ENCODE peak calls at places on chromosomes 3 and 15, in four cellular contexts. X, F, Q and L are unnamed samples.
A peak's percentile ranks its signal among the peaks of the same experiment; 100 is the strongest.

GRCh38 chr15:55357774-55358173 is 38.8 kb downstream of the PIGB start:
- DNase-seq in Q (no peak), X (no peak), F (no peak), L (peak; percentile 6)

GRCh38 chr3:20141841-20142240 is 44.2 kb downstream of the SGO1 start:
- DNase-seq in F (no peak), Q (no peak), X (peak; percentile 70), L (no peak)

GRCh38 chr3:194930439-194931204 is 244.9 kb downstream of the FAM43A start:
- DNase-seq in Q (no peak), F (no peak), X (no peak), L (no peak)

GRCh38 chr15:89912674-89913396 is at the start of gene ARPIN:
- DNase-seq in X (peak; percentile 79), Q (no peak), F (peak; percentile 70), L (no peak)

GRCh38 chr3:52310861-52311566 is 5.1 kb upstream of the DNAH1 start:
- DNase-seq in X (no peak), F (no peak), Q (peak; percentile 63), L (no peak)

GRCh38 chr3:95272791-95273190 is 1209.9 kb downstream of the NSUN3 start:
- DNase-seq in F (no peak), X (no peak), Q (no peak), L (no peak)

GRCh38 chr3:112302881-112303761 is 9.1 kb upstream of the SLC9C1 start:
- DNase-seq in Q (no peak), X (no peak), F (no peak), L (no peak)

GRCh38 chr15:43941071-43941470 is 114.3 kb downstream of the WDR76 start:
- DNase-seq in Q (no peak), F (no peak), X (no peak), L (no peak)

GRCh38 chr15:35195031-35195430 is 109.9 kb upstream of the NANOGP8 start:
- DNase-seq in X (no peak), F (no peak), Q (no peak), L (no peak)

GRCh38 chr3:36540898-36541518 is 160.7 kb downstream of the STAC start:
- DNase-seq in F (peak; percentile 28), Q (peak; percentile 5), X (no peak), L (no peak)

GRCh38 chr3:30747771-30748281 is 141.4 kb downstream of the TGFBR2 start:
- DNase-seq in X (no peak), Q (no peak), F (peak; percentile 64), L (peak; percentile 31)

GRCh38 chr3:185157347-185157746 is 4.5 kb upstream of the C3orf70 start:
- DNase-seq in F (no peak), X (no peak), Q (no peak), L (no peak)

GRCh38 chr15:81023483-81024264 is 23.0 kb downstream of the TLNRD1 start:
- DNase-seq in X (peak; percentile 70), F (no peak), Q (peak; percentile 35), L (no peak)

GRCh38 chr3:160754371-160754854 is 1.6 kb upstream of the PPM1L start:
- DNase-seq in F (peak; percentile 46), Q (no peak), X (peak; percentile 66), L (no peak)

GRCh38 chr3:74631771-74632170 is 17.3 kb upstream of the CNTN3 start:
- DNase-seq in F (no peak), Q (no peak), X (no peak), L (no peak)

GRCh38 chr3:126009181-126009580 is 40.2 kb downstream of the ROPN1B start:
- DNase-seq in X (no peak), Q (no peak), F (no peak), L (no peak)

GRCh38 chr15:75397494-75397893 is 29.1 kb upstream of the MAN2C1 start:
- DNase-seq in X (no peak), Q (no peak), F (no peak), L (no peak)

GRCh38 chr3:45212095-45212468 is 14.0 kb downstream of the TMEM158 start:
- DNase-seq in F (no peak), Q (no peak), X (no peak), L (no peak)

GRCh38 chr3:14208977-14209394 is 30.4 kb downstream of the LSM3 start:
- DNase-seq in F (no peak), Q (no peak), X (no peak), L (no peak)

GRCh38 chr3:40057077-40057476 is 247.7 kb downstream of the MYRIP start:
- DNase-seq in X (no peak), F (no peak), Q (no peak), L (no peak)

GRCh38 chr3:106560451-106560966 is 691.7 kb upstream of the CBLB start:
- DNase-seq in X (no peak), Q (no peak), F (no peak), L (peak; percentile 33)

GRCh38 chr15:32659340-32659831 is 17.9 kb downstream of the SCG5 start:
- DNase-seq in F (peak; percentile 12), Q (no peak), X (no peak), L (peak; percentile 73)

GRCh38 chr15:34490421-34491193 is 53.0 kb upstream of the GOLGA8A start:
- DNase-seq in F (no peak), X (peak; percentile 26), Q (no peak), L (no peak)

GRCh38 chr3:18122264-18122663 is 302.9 kb downstream of the SATB1 start:
- DNase-seq in X (no peak), Q (no peak), F (no peak), L (no peak)

GRCh38 chr3:99236576-99236975 is 335.1 kb upstream of the DCBLD2 start:
- DNase-seq in Q (no peak), F (no peak), X (no peak), L (no peak)

GRCh38 chr15:65533057-65533752 is 2.9 kb downstream of the HACD3 start:
- DNase-seq in Q (no peak), F (no peak), X (no peak), L (no peak)

GRCh38 chr3:106379251-106379750 is 510.5 kb upstream of the CBLB start:
- DNase-seq in Q (no peak), X (no peak), F (no peak), L (no peak)

GRCh38 chr3:18097989-18098388 is 327.1 kb downstream of the SATB1 start:
- DNase-seq in Q (no peak), X (no peak), F (peak; percentile 9), L (no peak)

GRCh38 chr3:49158108-49158709 is 7.9 kb downstream of the CCDC71 start:
- DNase-seq in Q (no peak), X (peak; percentile 46), F (peak; percentile 37), L (no peak)

GRCh38 chr3:126957776-126958637 is 24.9 kb upstream of the PLXNA1 start:
- DNase-seq in Q (no peak), X (no peak), F (no peak), L (no peak)

GRCh38 chr15:45197512-45197911 is 9.7 kb upstream of the SHF start:
- DNase-seq in F (no peak), X (no peak), Q (no peak), L (no peak)

GRCh38 chr15:38054488-38054887 is 120.0 kb downstream of the TMCO5A start:
- DNase-seq in Q (no peak), F (no peak), X (no peak), L (no peak)

GRCh38 chr3:50275160-50275995 is 3.5 kb upstream of the LSMEM2 start:
- DNase-seq in X (no peak), F (no peak), Q (no peak), L (no peak)

GRCh38 chr3:186991470-186991869 is 61.1 kb downstream of the ST6GAL1 start:
- DNase-seq in X (no peak), Q (no peak), F (no peak), L (no peak)

GRCh38 chr3:107690522-107691138 is 167.9 kb downstream of the BBX start:
- DNase-seq in Q (no peak), X (no peak), F (peak; percentile 79), L (peak; percentile 3)

GRCh38 chr15:38740206-38740605 is 175.6 kb upstream of the RASGRP1 start:
- DNase-seq in X (no peak), F (no peak), Q (no peak), L (no peak)

GRCh38 chr15:100832178-100832942 is 47.3 kb upstream of the ALDH1A3 start:
- DNase-seq in F (no peak), X (no peak), Q (no peak), L (no peak)